ENCODE peak calls at places on chromosomes 3 and 15, in six cellular contexts. C, S, G, Z, I and U are unnamed samples.

GRCh38 chr3:148146947-148147346 is 550.8 kb upstream of the AGTR1 start:
- DNase-seq in C (no peak), S (peak), G (no peak), Z (no peak), I (peak), U (no peak)

GRCh38 chr3:169661567-169662214 is 1.8 kb downstream of the MECOM start:
- DNase-seq in C (peak), S (no peak), G (peak), Z (no peak), I (peak), U (peak)

GRCh38 chr15:79593119-79593869 is 161.2 kb downstream of the MINAR1 start:
- DNase-seq in C (no peak), S (peak), G (no peak), Z (no peak), I (peak), U (no peak)

GRCh38 chr3:62295571-62295970 is 77.8 kb downstream of the FEZF2 start:
- DNase-seq in C (no peak), S (no peak), G (no peak), Z (no peak), I (no peak), U (no peak)

GRCh38 chr3:171824824-171825221 is 14.5 kb upstream of the PLD1 start:
- DNase-seq in C (no peak), S (no peak), G (no peak), Z (no peak), I (peak), U (no peak)

GRCh38 chr3:20051123-20051806 is 11.0 kb downstream of the KAT2B start:
- DNase-seq in C (no peak), S (no peak), G (no peak), Z (no peak), I (no peak), U (no peak)

GRCh38 chr3:117998071-117998470 is 1036.6 kb downstream of the IGSF11 start:
- DNase-seq in C (no peak), S (no peak), G (no peak), Z (no peak), I (peak), U (no peak)

GRCh38 chr3:2130726-2131125 is 32.1 kb downstream of the CNTN4 start:
- DNase-seq in C (no peak), S (no peak), G (no peak), Z (no peak), I (no peak), U (no peak)

GRCh38 chr15:99187886-99188285 is 61.5 kb downstream of the TTC23 start:
- DNase-seq in C (no peak), S (no peak), G (no peak), Z (no peak), I (no peak), U (no peak)

GRCh38 chr15:93035953-93036810 is 52.8 kb downstream of the RGMA start:
- DNase-seq in C (peak), S (no peak), G (peak), Z (no peak), I (peak), U (peak)

GRCh38 chr15:66621491-66622467 is 56.0 kb upstream of the LCTL start:
- DNase-seq in C (peak), S (no peak), G (no peak), Z (peak), I (peak), U (no peak)

GRCh38 chr15:73295630-73296286 is 73.0 kb downstream of the HCN4 start:
- DNase-seq in C (no peak), S (peak), G (no peak), Z (no peak), I (peak), U (no peak)

GRCh38 chr15:60479711-60480110 is 769 bp upstream of the ICE2 start:
- DNase-seq in C (no peak), S (no peak), G (no peak), Z (no peak), I (no peak), U (no peak)

GRCh38 chr3:169618894-169619792 is 44.4 kb downstream of the MECOM start:
- DNase-seq in C (no peak), S (no peak), G (no peak), Z (no peak), I (no peak), U (no peak)

GRCh38 chr15:83164409-83165404 is 42.9 kb downstream of the HDGFL3 start:
- DNase-seq in C (no peak), S (peak), G (no peak), Z (no peak), I (peak), U (no peak)

GRCh38 chr3:192187485-192188051 is 539.8 kb downstream of the FGF12 start:
- DNase-seq in C (no peak), S (no peak), G (no peak), Z (no peak), I (no peak), U (no peak)

GRCh38 chr15:70342554-70343548 is 245.1 kb upstream of the TLE3 start:
- DNase-seq in C (no peak), S (no peak), G (peak), Z (no peak), I (no peak), U (peak)

GRCh38 chr15:41655716-41656115 is 4.5 kb upstream of the MGA start:
- DNase-seq in C (no peak), S (no peak), G (no peak), Z (no peak), I (no peak), U (no peak)

GRCh38 chr3:74426571-74426970 is 187.9 kb downstream of the CNTN3 start:
- DNase-seq in C (no peak), S (peak), G (no peak), Z (no peak), I (peak), U (no peak)

GRCh38 chr15:29260896-29261295 is 8.7 kb downstream of the NSMCE3 start:
- DNase-seq in C (no peak), S (no peak), G (no peak), Z (no peak), I (no peak), U (no peak)

DNA sequence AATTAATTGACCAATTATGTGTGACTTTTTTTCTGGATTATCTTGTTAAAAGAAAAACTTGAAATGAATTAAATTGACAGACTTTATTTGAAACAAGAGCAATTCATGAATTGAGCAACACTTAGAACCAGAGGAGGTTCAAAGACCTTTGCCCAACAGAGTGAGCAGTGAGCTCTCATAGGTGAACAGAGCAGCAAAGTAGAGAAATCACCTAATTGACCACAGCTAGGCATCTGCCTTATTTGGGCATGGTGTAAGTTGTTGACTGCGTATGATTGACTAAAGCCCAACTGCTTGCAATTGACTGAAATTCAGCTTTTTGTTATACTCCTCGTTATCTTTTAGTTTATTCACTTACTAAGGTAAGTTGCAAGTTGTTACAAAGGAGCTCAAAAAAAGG is 1216.0 kb upstream of the ALCAM start:
- DNase-seq in C (no peak), S (no peak), G (no peak), Z (no peak), I (no peak), U (no peak)
- H3K4me3 ChIP-seq in C (no peak), S (no peak), G (no peak), Z (no peak), I (no peak), U (no peak)

GRCh38 chr15:81133782-81134461 is at the start of gene CFAP161:
- DNase-seq in C (peak), S (no peak), G (peak), Z (peak), I (peak), U (no peak)
- H3K4me3 ChIP-seq in C (peak), S (peak), G (no peak), Z (peak), I (peak), U (peak)

GRCh38 chr3:133663569-133664313 is 2.0 kb upstream of the TOPBP1 start:
- DNase-seq in C (no peak), S (peak), G (no peak), Z (no peak), I (peak), U (no peak)

GRCh38 chr3:133662256-133662773 is 574 bp upstream of the TOPBP1 start:
- DNase-seq in C (no peak), S (no peak), G (no peak), Z (no peak), I (peak), U (no peak)

GRCh38 chr3:133661454-133662255 is at the start of gene TOPBP1:
- DNase-seq in C (peak), S (peak), G (peak), Z (peak), I (peak), U (peak)

GRCh38 chr3:133655731-133656130 is 6.0 kb downstream of the TOPBP1 start:
- DNase-seq in C (no peak), S (no peak), G (no peak), Z (no peak), I (no peak), U (no peak)

GRCh38 chr3:133659806-133660205 is 1.9 kb downstream of the TOPBP1 start:
- DNase-seq in C (no peak), S (no peak), G (no peak), Z (no peak), I (no peak), U (no peak)
- H3K4me3 ChIP-seq in C (no peak), S (no peak), G (no peak), Z (no peak), I (no peak), U (no peak)

GRCh38 chr15:26082833-26083174 is 219.7 kb upstream of the ATP10A start:
- DNase-seq in C (no peak), S (peak), G (no peak), Z (no peak), I (no peak), U (no peak)
- H3K4me3 ChIP-seq in C (peak), S (peak), G (peak), Z (peak), I (peak), U (peak)